ENCODE peak calls at places on chromosomes 2 and 18, in seven cellular contexts. One of them, this sample, is unnamed.

GRCh38 chr2:205937193-205937592 is 148.8 kb downstream of the INO80D start:
- DNase-seq in psoas muscle: no peak
- DNase-seq in RPMI8226: no peak
- DNase-seq in heart right ventricle: no peak
- DNase-seq in A549: no peak
- DNase-seq in NCI-H1417: no peak
- DNase-seq in astrocyte of the spinal cord: no peak
- DNase-seq in this sample: no peak

GRCh38 chr2:33093293-33093692 is 146.5 kb downstream of the LTBP1 start:
- DNase-seq in psoas muscle: no peak
- DNase-seq in RPMI8226: no peak
- DNase-seq in heart right ventricle: no peak
- DNase-seq in A549: no peak
- DNase-seq in NCI-H1417: no peak
- DNase-seq in astrocyte of the spinal cord: no peak
- DNase-seq in this sample: no peak

GRCh38 chr2:134771313-134771801 is 52.6 kb upstream of the TMEM163 start:
- DNase-seq in psoas muscle: no peak
- DNase-seq in RPMI8226: no peak
- DNase-seq in heart right ventricle: no peak
- DNase-seq in A549: no peak
- DNase-seq in NCI-H1417: no peak
- DNase-seq in astrocyte of the spinal cord: no peak
- DNase-seq in this sample: peak

GRCh38 chr2:236666646-236667204 is 97.1 kb downstream of the ACKR3 start:
- DNase-seq in psoas muscle: no peak
- DNase-seq in RPMI8226: no peak
- DNase-seq in heart right ventricle: no peak
- DNase-seq in A549: no peak
- DNase-seq in NCI-H1417: no peak
- DNase-seq in astrocyte of the spinal cord: no peak
- DNase-seq in this sample: peak

GRCh38 chr2:200442471-200442870 is 67.4 kb downstream of the KCTD18 start:
- DNase-seq in psoas muscle: no peak
- DNase-seq in RPMI8226: no peak
- DNase-seq in heart right ventricle: no peak
- DNase-seq in A549: no peak
- DNase-seq in NCI-H1417: no peak
- DNase-seq in astrocyte of the spinal cord: peak
- DNase-seq in this sample: no peak

GRCh38 chr18:54608008-54608642 is 17.1 kb downstream of the DYNAP start:
- DNase-seq in psoas muscle: no peak
- DNase-seq in RPMI8226: no peak
- DNase-seq in heart right ventricle: no peak
- DNase-seq in A549: no peak
- DNase-seq in NCI-H1417: no peak
- DNase-seq in astrocyte of the spinal cord: peak
- DNase-seq in this sample: no peak

GRCh38 chr2:149225446-149225845 is 104.9 kb upstream of the LYPD6 start:
- DNase-seq in psoas muscle: no peak
- DNase-seq in RPMI8226: no peak
- DNase-seq in heart right ventricle: no peak
- DNase-seq in A549: no peak
- DNase-seq in NCI-H1417: peak
- DNase-seq in astrocyte of the spinal cord: no peak
- DNase-seq in this sample: no peak

GRCh38 chr2:54479422-54479821 is 23.3 kb downstream of the SPTBN1 start:
- DNase-seq in psoas muscle: no peak
- DNase-seq in RPMI8226: no peak
- DNase-seq in heart right ventricle: no peak
- DNase-seq in A549: no peak
- DNase-seq in NCI-H1417: peak
- DNase-seq in astrocyte of the spinal cord: no peak
- DNase-seq in this sample: no peak

GRCh38 chr2:230931556-230932231 is 6.7 kb upstream of the GPR55 start:
- DNase-seq in psoas muscle: no peak
- DNase-seq in RPMI8226: no peak
- DNase-seq in heart right ventricle: no peak
- DNase-seq in A549: no peak
- DNase-seq in NCI-H1417: no peak
- DNase-seq in astrocyte of the spinal cord: no peak
- DNase-seq in this sample: no peak

GRCh38 chr2:109555346-109555900 is 58.3 kb downstream of the SEPTIN10 start:
- DNase-seq in psoas muscle: no peak
- DNase-seq in RPMI8226: no peak
- DNase-seq in heart right ventricle: no peak
- DNase-seq in A549: no peak
- DNase-seq in NCI-H1417: no peak
- DNase-seq in astrocyte of the spinal cord: no peak
- DNase-seq in this sample: no peak

GRCh38 chr18:59748628-59749360 is 51.6 kb upstream of the CCBE1 start:
- DNase-seq in psoas muscle: no peak
- DNase-seq in RPMI8226: no peak
- DNase-seq in heart right ventricle: no peak
- DNase-seq in A549: no peak
- DNase-seq in NCI-H1417: no peak
- DNase-seq in astrocyte of the spinal cord: peak
- DNase-seq in this sample: no peak

GRCh38 chr18:76487076-76487475 is 8.0 kb downstream of the ZNF516 start:
- DNase-seq in psoas muscle: no peak
- DNase-seq in RPMI8226: no peak
- DNase-seq in heart right ventricle: no peak
- DNase-seq in A549: no peak
- DNase-seq in NCI-H1417: no peak
- DNase-seq in astrocyte of the spinal cord: no peak
- DNase-seq in this sample: no peak

GRCh38 chr2:25566694-25567093 is 106.7 kb downstream of the DTNB start:
- DNase-seq in psoas muscle: no peak
- DNase-seq in RPMI8226: peak
- DNase-seq in heart right ventricle: no peak
- DNase-seq in A549: no peak
- DNase-seq in NCI-H1417: no peak
- DNase-seq in astrocyte of the spinal cord: no peak
- DNase-seq in this sample: no peak

GRCh38 chr2:7428444-7429204 is 511.4 kb downstream of the RNF144A start:
- DNase-seq in psoas muscle: no peak
- DNase-seq in RPMI8226: no peak
- DNase-seq in heart right ventricle: no peak
- DNase-seq in A549: no peak
- DNase-seq in NCI-H1417: no peak
- DNase-seq in astrocyte of the spinal cord: no peak
- DNase-seq in this sample: no peak

GRCh38 chr2:158071018-158071417 is 30.7 kb upstream of the UPP2 start:
- DNase-seq in psoas muscle: no peak
- DNase-seq in RPMI8226: no peak
- DNase-seq in heart right ventricle: no peak
- DNase-seq in A549: no peak
- DNase-seq in NCI-H1417: no peak
- DNase-seq in astrocyte of the spinal cord: no peak
- DNase-seq in this sample: no peak

GRCh38 chr2:6724572-6725140 is 141.1 kb downstream of the CMPK2 start:
- DNase-seq in psoas muscle: no peak
- DNase-seq in RPMI8226: no peak
- DNase-seq in heart right ventricle: no peak
- DNase-seq in A549: no peak
- DNase-seq in NCI-H1417: no peak
- DNase-seq in astrocyte of the spinal cord: no peak
- DNase-seq in this sample: no peak

GRCh38 chr2:181393472-181393871 is 63.7 kb upstream of the ITGA4 start:
- DNase-seq in psoas muscle: no peak
- DNase-seq in RPMI8226: peak
- DNase-seq in heart right ventricle: no peak
- DNase-seq in A549: peak
- DNase-seq in NCI-H1417: peak
- DNase-seq in astrocyte of the spinal cord: peak
- DNase-seq in this sample: no peak

GRCh38 chr18:45161850-45162249 is 453.4 kb upstream of the SLC14A2 start:
- DNase-seq in psoas muscle: no peak
- DNase-seq in RPMI8226: no peak
- DNase-seq in heart right ventricle: no peak
- DNase-seq in A549: no peak
- DNase-seq in NCI-H1417: no peak
- DNase-seq in astrocyte of the spinal cord: no peak
- DNase-seq in this sample: no peak

GRCh38 chr2:239904496-239904895 is 120.6 kb downstream of the NDUFA10 start:
- DNase-seq in psoas muscle: no peak
- DNase-seq in RPMI8226: no peak
- DNase-seq in heart right ventricle: no peak
- DNase-seq in A549: no peak
- DNase-seq in NCI-H1417: no peak
- DNase-seq in astrocyte of the spinal cord: no peak
- DNase-seq in this sample: no peak

GRCh38 chr18:21313576-21313975 is 71.5 kb downstream of the GREB1L start:
- DNase-seq in psoas muscle: no peak
- DNase-seq in RPMI8226: no peak
- DNase-seq in heart right ventricle: no peak
- DNase-seq in A549: no peak
- DNase-seq in NCI-H1417: no peak
- DNase-seq in astrocyte of the spinal cord: no peak
- DNase-seq in this sample: no peak

GRCh38 chr2:213455316-213456008 is 171.2 kb downstream of the SPAG16 start:
- DNase-seq in psoas muscle: no peak
- DNase-seq in RPMI8226: no peak
- DNase-seq in heart right ventricle: no peak
- DNase-seq in A549: no peak
- DNase-seq in NCI-H1417: no peak
- DNase-seq in astrocyte of the spinal cord: no peak
- DNase-seq in this sample: no peak

GRCh38 chr2:181073896-181074295 is 93.5 kb downstream of the UBE2E3 start:
- DNase-seq in psoas muscle: no peak
- DNase-seq in RPMI8226: no peak
- DNase-seq in heart right ventricle: no peak
- DNase-seq in A549: no peak
- DNase-seq in NCI-H1417: no peak
- DNase-seq in astrocyte of the spinal cord: peak
- DNase-seq in this sample: no peak

GRCh38 chr2:14678754-14679153 is 46.2 kb downstream of the LRATD1 start:
- DNase-seq in psoas muscle: no peak
- DNase-seq in RPMI8226: no peak
- DNase-seq in heart right ventricle: no peak
- DNase-seq in A549: no peak
- DNase-seq in NCI-H1417: no peak
- DNase-seq in astrocyte of the spinal cord: no peak
- DNase-seq in this sample: no peak

GRCh38 chr2:43196773-43197567 is 29.4 kb downstream of the ZFP36L2 start:
- DNase-seq in psoas muscle: no peak
- DNase-seq in RPMI8226: no peak
- DNase-seq in heart right ventricle: no peak
- DNase-seq in A549: no peak
- DNase-seq in NCI-H1417: no peak
- DNase-seq in astrocyte of the spinal cord: no peak
- DNase-seq in this sample: no peak

GRCh38 chr2:225895126-225895525 is 495.6 kb downstream of the NYAP2 start:
- DNase-seq in psoas muscle: no peak
- DNase-seq in RPMI8226: no peak
- DNase-seq in heart right ventricle: no peak
- DNase-seq in A549: no peak
- DNase-seq in NCI-H1417: no peak
- DNase-seq in astrocyte of the spinal cord: peak
- DNase-seq in this sample: no peak

GRCh38 chr2:210593166-210593565 is 36.8 kb downstream of the CPS1 start:
- DNase-seq in psoas muscle: no peak
- DNase-seq in RPMI8226: no peak
- DNase-seq in heart right ventricle: no peak
- DNase-seq in A549: no peak
- DNase-seq in NCI-H1417: no peak
- DNase-seq in astrocyte of the spinal cord: peak
- DNase-seq in this sample: no peak

GRCh38 chr2:30316408-30316807 is 85.1 kb downstream of the LBH start:
- DNase-seq in psoas muscle: no peak
- DNase-seq in RPMI8226: no peak
- DNase-seq in heart right ventricle: no peak
- DNase-seq in A549: no peak
- DNase-seq in NCI-H1417: no peak
- DNase-seq in astrocyte of the spinal cord: no peak
- DNase-seq in this sample: no peak

GRCh38 chr2:130875935-130876334 is 39.2 kb downstream of the ARHGEF4 start:
- DNase-seq in psoas muscle: no peak
- DNase-seq in RPMI8226: no peak
- DNase-seq in heart right ventricle: no peak
- DNase-seq in A549: no peak
- DNase-seq in NCI-H1417: no peak
- DNase-seq in astrocyte of the spinal cord: no peak
- DNase-seq in this sample: no peak

GRCh38 chr2:214076527-214076926 is 334.3 kb upstream of the VWC2L start:
- DNase-seq in psoas muscle: no peak
- DNase-seq in RPMI8226: no peak
- DNase-seq in heart right ventricle: no peak
- DNase-seq in A549: peak
- DNase-seq in NCI-H1417: no peak
- DNase-seq in astrocyte of the spinal cord: no peak
- DNase-seq in this sample: no peak

GRCh38 chr2:65057391-65058052 is 1.3 kb downstream of the CEP68 start:
- DNase-seq in psoas muscle: no peak
- DNase-seq in RPMI8226: peak
- DNase-seq in heart right ventricle: no peak
- DNase-seq in A549: no peak
- DNase-seq in NCI-H1417: peak
- DNase-seq in astrocyte of the spinal cord: peak
- DNase-seq in this sample: no peak

GRCh38 chr18:36441426-36441870 is 143.9 kb downstream of the FHOD3 start:
- DNase-seq in psoas muscle: no peak
- DNase-seq in RPMI8226: no peak
- DNase-seq in heart right ventricle: no peak
- DNase-seq in A549: no peak
- DNase-seq in NCI-H1417: peak
- DNase-seq in astrocyte of the spinal cord: peak
- DNase-seq in this sample: no peak

GRCh38 chr2:72921866-72922265 is 4.5 kb downstream of the EMX1 start:
- DNase-seq in psoas muscle: no peak
- DNase-seq in RPMI8226: no peak
- DNase-seq in heart right ventricle: no peak
- DNase-seq in A549: no peak
- DNase-seq in NCI-H1417: no peak
- DNase-seq in astrocyte of the spinal cord: no peak
- DNase-seq in this sample: no peak